ENCODE peak calls at places on chromosomes 11 and 22, in four cellular contexts. H is fibroblast of mammary gland, O is left ventricle myocardium inferior, J is NCI-H748 treated with DMSO at 0.1 percent for 48 hours. D is an unnamed sample.

GRCh38 chr11:103994111-103994510 is 42.3 kb upstream of the DDI1 start:
- DNase-seq in H (peak), O (no peak), J (no peak), D (no peak)

GRCh38 chr11:125312391-125312790 is 147.8 kb downstream of the PKNOX2 start:
- DNase-seq in H (no peak), O (no peak), J (no peak), D (no peak)

GRCh38 chr22:22395230-22395629 is 113.3 kb downstream of the ZNF280B start:
- DNase-seq in H (no peak), O (no peak), J (no peak), D (no peak)

GRCh38 chr11:6452219-6452618 is 11.4 kb upstream of the HPX start:
- DNase-seq in H (peak), O (no peak), J (no peak), D (peak)

GRCh38 chr11:406796-407650 is 7.8 kb downstream of the SIGIRR start:
- DNase-seq in H (peak), O (peak), J (no peak), D (peak)

GRCh38 chr22:43901976-43902643 is 10.3 kb upstream of the PNPLA5 start:
- DNase-seq in H (peak), O (no peak), J (no peak), D (no peak)

GRCh38 chr11:1295591-1295990 is 13.8 kb downstream of the TOLLIP start:
- DNase-seq in H (no peak), O (no peak), J (no peak), D (no peak)

GRCh38 chr11:33000181-33000580 is 15.5 kb upstream of the DEPDC7 start:
- DNase-seq in H (peak), O (no peak), J (no peak), D (no peak)

GRCh38 chr22:31637375-31637937 is 24.6 kb downstream of the PISD start:
- DNase-seq in H (peak), O (peak), J (no peak), D (peak)

GRCh38 chr11:79196950-79197349 is 243.9 kb downstream of the TENM4 start:
- DNase-seq in H (no peak), O (no peak), J (no peak), D (no peak)

GRCh38 chr22:37157516-37158289 is 8.0 kb upstream of the IL2RB start:
- DNase-seq in H (peak), O (no peak), J (no peak), D (no peak)

GRCh38 chr11:72568861-72569260 is 105.4 kb downstream of the PDE2A start:
- DNase-seq in H (peak), O (no peak), J (no peak), D (no peak)

GRCh38 chr11:65205602-65205967 is 23.9 kb downstream of the CAPN1 start:
- DNase-seq in H (no peak), O (no peak), J (no peak), D (no peak)

GRCh38 chr11:61601512-61601911 is 20.6 kb upstream of the SYT7 start:
- DNase-seq in H (no peak), O (no peak), J (no peak), D (no peak)

GRCh38 chr11:103904324-103904667 is 132.1 kb upstream of the DDI1 start:
- DNase-seq in H (no peak), O (no peak), J (no peak), D (no peak)

GRCh38 chr22:40654522-40655167 is 18.1 kb upstream of the MRTFA start:
- DNase-seq in H (peak), O (peak), J (peak), D (peak)

GRCh38 chr22:20646906-20647305 is 127.0 kb upstream of the SERPIND1 start:
- DNase-seq in H (no peak), O (no peak), J (no peak), D (no peak)

GRCh38 chr11:9616042-9616640 is 42.7 kb downstream of the WEE1 start:
- DNase-seq in H (peak), O (no peak), J (no peak), D (no peak)

GRCh38 chr22:24975813-24976341 is 23.4 kb downstream of the KIAA1671 start:
- DNase-seq in H (peak), O (peak), J (no peak), D (peak)

GRCh38 chr11:10809373-10810199 is 860 bp upstream of the EIF4G2 start:
- DNase-seq in H (peak), O (no peak), J (no peak), D (no peak)

GRCh38 chr11:110311783-110312578 is 15.6 kb upstream of the RDX start:
- DNase-seq in H (peak), O (no peak), J (no peak), D (no peak)

GRCh38 chr22:40399661-40400060 is 29.3 kb downstream of the SGSM3 start:
- DNase-seq in H (no peak), O (no peak), J (no peak), D (no peak)

GRCh38 chr11:101458161-101458560 is 125.6 kb downstream of the TRPC6 start:
- DNase-seq in H (peak), O (no peak), J (no peak), D (no peak)

GRCh38 chr11:80855975-80856524 is 1415.2 kb upstream of the TENM4 start:
- DNase-seq in H (peak), O (no peak), J (no peak), D (no peak)

GRCh38 chr22:41963453-41964105 is 5.7 kb upstream of the SEPTIN3 start:
- DNase-seq in H (peak), O (no peak), J (no peak), D (no peak)

GRCh38 chr11:47179655-47179991 is 2.9 kb upstream of the ARFGAP2 start:
- DNase-seq in H (peak), O (no peak), J (no peak), D (no peak)